ENCODE peak calls at places on chromosomes 5 and 9, in five cellular contexts. Z, Q, Y, M and U are unnamed samples. For H3K9me2 and H3F3A, the result is how much of the 10 kb centered on the place peaks cover.

GRCh38 chr9:89603629-89604462 is 966 bp upstream of the GADD45G start:
- DNase-seq in Z (peak), Q (no peak), Y (peak), M (peak), U (peak)

GRCh38 chr5:168713051-168713450 is 133.9 kb upstream of the PANK3 start:
- DNase-seq in Z (peak), Q (no peak), Y (no peak), M (no peak), U (no peak)

GRCh38 chr5:100840364-100840763 is 62.7 kb downstream of the ST8SIA4 start:
- DNase-seq in Z (peak), Q (peak), Y (no peak), M (no peak), U (no peak)

GRCh38 chr5:5486122-5486521 is 63.6 kb downstream of the ICE1 start:
- DNase-seq in Z (no peak), Q (no peak), Y (no peak), M (no peak), U (no peak)

GRCh38 chr5:142221091-142221860 is 103.5 kb downstream of the SPRY4 start:
- DNase-seq in Z (no peak), Q (peak), Y (no peak), M (no peak), U (no peak)

GRCh38 chr5:33711094-33711670 is 180.6 kb downstream of the ADAMTS12 start:
- DNase-seq in Z (no peak), Q (no peak), Y (no peak), M (no peak), U (no peak)

GRCh38 chr5:138083702-138084101 is at the start of gene WNT8A:
- DNase-seq in Z (no peak), Q (no peak), Y (no peak), M (no peak), U (no peak)

GRCh38 chr5:150155258-150156032 is at the start of gene PDGFRB:
- DNase-seq in Z (peak), Q (no peak), Y (peak), M (no peak), U (peak)

GRCh38 chr5:59081693-59082092 is 498.8 kb downstream of the RAB3C start:
- DNase-seq in Z (no peak), Q (no peak), Y (no peak), M (no peak), U (no peak)

DNA sequence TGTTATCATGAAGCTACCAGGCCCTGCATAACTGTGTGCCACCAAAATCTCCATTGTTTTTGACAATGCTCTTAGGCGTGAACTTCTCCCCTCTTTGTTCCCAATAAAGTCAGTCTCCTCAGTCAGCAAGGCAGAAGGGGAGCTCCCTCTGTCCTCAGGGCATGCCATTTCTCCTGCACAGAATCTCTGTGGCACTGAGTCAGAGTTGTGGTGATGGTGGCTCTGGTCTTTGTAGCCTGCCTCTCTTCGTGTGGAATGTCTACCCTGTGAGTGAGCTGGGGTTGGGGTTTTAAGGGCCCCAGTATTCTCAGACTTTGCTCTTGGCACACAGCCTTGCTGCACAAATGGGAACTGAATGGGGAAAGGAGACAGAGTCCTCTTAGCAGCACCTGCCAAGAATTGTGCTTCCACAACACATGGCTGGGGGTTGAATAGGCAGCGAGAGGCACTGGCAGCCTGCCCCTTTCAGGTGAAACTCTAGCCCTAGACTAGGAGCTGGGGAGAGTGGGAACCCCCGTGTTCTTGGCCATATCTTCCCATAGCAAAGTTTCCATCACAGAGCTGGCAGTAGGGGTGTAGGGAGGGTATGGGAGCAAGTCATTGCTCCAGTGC is 146.6 kb downstream of the SH3GL2 start:
- DNase-seq in Z (no peak), Q (peak), Y (no peak), M (no peak), U (no peak)
- H3K9me2 ChIP-seq in Z (under half), Q (under half), Y (under half), M (under half), U (under half)

GRCh38 chr9:36818965-36819870 is 214.8 kb downstream of the PAX5 start:
- DNase-seq in Z (no peak), Q (no peak), Y (peak), M (no peak), U (no peak)
- TF ChIP-seq EZH2 in Z (no peak), Q (no peak), Y (no peak), M (no peak), U (no peak)

GRCh38 chr5:140101179-140101578 is 12.7 kb upstream of the PURA start:
- DNase-seq in Z (no peak), Q (no peak), Y (no peak), M (no peak), U (no peak)
- H3F3A ChIP-seq in Z (under half), Q (under half), Y (under half), M (under half), U (under half)

DNA sequence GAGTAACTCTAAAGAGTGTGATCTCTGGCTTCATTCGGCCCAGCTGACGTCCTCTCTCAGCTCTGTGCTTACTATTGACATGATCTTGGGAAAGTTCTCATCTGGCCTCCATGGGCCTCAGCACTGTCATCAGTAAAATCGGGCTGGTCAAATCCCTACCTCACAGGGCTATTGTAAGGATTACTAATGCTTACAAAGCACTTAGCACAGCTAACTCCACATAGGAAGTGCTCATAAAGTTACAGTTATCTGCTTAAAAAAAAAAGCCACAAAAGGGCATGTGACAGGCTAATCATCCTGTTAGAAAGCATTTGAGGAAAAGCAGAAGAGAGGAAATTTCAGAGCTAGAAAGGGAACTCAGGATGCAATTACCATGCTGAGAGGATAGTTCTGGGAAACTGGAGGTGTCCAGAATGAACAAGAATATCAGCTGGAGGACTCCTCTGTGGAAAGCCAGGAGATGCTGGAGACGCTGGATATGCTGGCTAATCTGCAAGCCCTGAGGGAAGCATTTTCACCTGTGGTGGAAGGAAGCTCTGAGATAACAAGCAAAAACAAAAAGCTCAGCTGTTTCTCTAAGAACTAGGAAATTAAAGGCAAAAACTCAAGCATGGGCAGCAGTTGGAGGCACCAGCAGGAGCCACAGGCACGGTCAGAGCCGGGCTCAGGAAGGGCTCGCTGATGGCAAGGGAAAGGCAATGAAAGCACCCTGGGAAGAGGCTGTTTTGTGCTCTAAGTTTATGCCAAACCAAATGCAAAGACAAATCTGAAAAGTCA is 4.4 kb upstream of the BHMT start:
- DNase-seq in Z (peak), Q (peak), Y (no peak), M (no peak), U (no peak)
- H3K9me2 ChIP-seq in Z (under half), Q (under half), Y (under half), M (under half), U (under half)

DNA sequence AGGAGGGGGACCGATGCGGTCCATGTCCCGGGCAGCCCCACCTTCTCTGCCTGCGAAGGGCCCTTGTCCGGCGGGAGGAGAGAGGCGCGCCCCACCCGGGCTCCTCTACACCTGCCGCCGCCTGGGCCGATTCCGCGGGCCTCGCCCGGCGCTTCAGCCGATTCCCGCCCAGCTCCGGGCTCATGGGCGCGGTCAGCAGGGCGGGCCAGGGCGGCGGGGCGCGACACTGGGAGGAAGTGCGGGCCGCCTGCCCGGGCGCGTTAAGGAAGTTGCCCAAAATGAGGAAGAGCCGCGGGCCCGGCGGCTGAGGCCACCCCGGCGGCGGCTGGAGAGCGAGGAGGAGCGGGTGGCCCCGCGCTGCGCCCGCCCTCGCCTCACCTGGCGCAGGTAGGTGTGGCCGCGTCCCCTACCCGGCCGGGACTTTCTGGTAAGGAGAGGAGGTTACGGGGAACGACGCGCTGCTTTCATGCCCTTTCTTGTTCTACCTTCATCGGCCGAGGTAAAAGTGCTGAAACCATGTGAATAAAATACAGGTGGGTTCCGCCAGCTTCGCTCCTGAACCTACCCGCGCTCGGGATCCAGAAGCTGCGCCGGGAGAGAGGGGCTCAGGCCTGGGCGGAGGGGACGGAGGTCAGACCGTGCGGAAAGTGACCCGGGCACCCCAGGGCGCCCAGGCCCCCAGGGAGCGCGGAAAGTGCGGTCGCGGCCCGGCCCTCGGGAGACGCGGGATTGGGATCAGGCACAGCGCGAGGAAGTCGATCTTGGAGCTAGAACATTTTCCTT is at the start of gene SYK:
- DNase-seq in Z (no peak), Q (peak), Y (peak), M (peak), U (peak)
- TF ChIP-seq EZH2 in Z (no peak), Q (no peak), Y (no peak), M (no peak), U (no peak)

DNA sequence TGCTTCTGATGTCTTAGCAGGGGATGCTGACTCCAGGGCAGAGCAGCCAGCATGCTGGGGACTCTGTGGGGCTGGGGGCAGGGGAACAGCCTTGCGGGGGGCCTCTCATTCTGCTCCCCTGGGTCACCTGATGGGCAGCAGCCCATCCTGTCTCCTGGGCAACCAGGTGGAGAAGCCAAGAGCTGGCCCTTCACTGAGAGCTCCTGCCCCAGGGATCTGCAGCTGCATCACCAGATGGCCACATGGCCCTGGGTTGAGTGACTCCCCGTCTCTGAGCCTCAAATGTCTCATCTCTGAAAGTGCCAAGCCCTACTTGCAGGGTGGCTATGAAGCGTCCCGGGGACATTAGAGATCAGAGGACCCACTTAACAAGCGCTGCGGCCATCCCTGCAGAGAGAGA is 49.1 kb downstream of the LRSAM1 start:
- DNase-seq in Z (no peak), Q (no peak), Y (no peak), M (no peak), U (no peak)
- H3F3A ChIP-seq in Z (half or more), Q (under half), Y (under half), M (half or more), U (under half)